ENCODE peak calls at places on chromosomes 11 and 22, in six cellular contexts. One of them, this sample, is unnamed.

GRCh38 chr22:21735198-21736083 is at the start of gene YPEL1:
- DNase-seq in Right ventricle myocardium superior: peak
- DNase-seq in memory B cell: peak
- DNase-seq in head of caudate nucleus: peak
- DNase-seq in adipocyte: peak
- DNase-seq in left cardiac atrium: peak
- DNase-seq in this sample: peak

GRCh38 chr11:85076535-85077330 is 550.4 kb downstream of the DLG2 start:
- DNase-seq in Right ventricle myocardium superior: no peak
- DNase-seq in memory B cell: no peak
- DNase-seq in head of caudate nucleus: no peak
- DNase-seq in adipocyte: peak
- DNase-seq in left cardiac atrium: no peak
- DNase-seq in this sample: no peak

GRCh38 chr11:123800041-123800440 is 6.1 kb downstream of the OR6M1 start:
- DNase-seq in Right ventricle myocardium superior: no peak
- DNase-seq in memory B cell: no peak
- DNase-seq in head of caudate nucleus: no peak
- DNase-seq in adipocyte: no peak
- DNase-seq in left cardiac atrium: no peak
- DNase-seq in this sample: no peak

GRCh38 chr11:121134758-121135312 is 33.8 kb downstream of the TECTA start:
- DNase-seq in Right ventricle myocardium superior: no peak
- DNase-seq in memory B cell: no peak
- DNase-seq in head of caudate nucleus: no peak
- DNase-seq in adipocyte: no peak
- DNase-seq in left cardiac atrium: peak
- DNase-seq in this sample: no peak

GRCh38 chr11:72238492-72239295 is 5.3 kb downstream of the PHOX2A start:
- DNase-seq in Right ventricle myocardium superior: no peak
- DNase-seq in memory B cell: no peak
- DNase-seq in head of caudate nucleus: peak
- DNase-seq in adipocyte: no peak
- DNase-seq in left cardiac atrium: no peak
- DNase-seq in this sample: no peak

GRCh38 chr11:61429346-61429690 is 457 bp downstream of the CPSF7 start:
- DNase-seq in Right ventricle myocardium superior: peak
- DNase-seq in memory B cell: no peak
- DNase-seq in head of caudate nucleus: peak
- DNase-seq in adipocyte: peak
- DNase-seq in left cardiac atrium: peak
- DNase-seq in this sample: peak

GRCh38 chr11:95593101-95593500 is 196.5 kb downstream of the FAM76B start:
- DNase-seq in Right ventricle myocardium superior: peak
- DNase-seq in memory B cell: no peak
- DNase-seq in head of caudate nucleus: no peak
- DNase-seq in adipocyte: peak
- DNase-seq in left cardiac atrium: no peak
- DNase-seq in this sample: no peak

GRCh38 chr11:6604081-6604626 is 580 bp downstream of the ILK start:
- DNase-seq in Right ventricle myocardium superior: peak
- DNase-seq in memory B cell: peak
- DNase-seq in head of caudate nucleus: peak
- DNase-seq in adipocyte: peak
- DNase-seq in left cardiac atrium: peak
- DNase-seq in this sample: peak

GRCh38 chr11:104661481-104661880 is 236.8 kb downstream of the CASP12 start:
- DNase-seq in Right ventricle myocardium superior: no peak
- DNase-seq in memory B cell: no peak
- DNase-seq in head of caudate nucleus: no peak
- DNase-seq in adipocyte: no peak
- DNase-seq in left cardiac atrium: no peak
- DNase-seq in this sample: no peak

GRCh38 chr22:40363059-40363458 is 7.3 kb upstream of the SGSM3 start:
- DNase-seq in Right ventricle myocardium superior: no peak
- DNase-seq in memory B cell: no peak
- DNase-seq in head of caudate nucleus: no peak
- DNase-seq in adipocyte: peak
- DNase-seq in left cardiac atrium: no peak
- DNase-seq in this sample: no peak

GRCh38 chr11:1072116-1072820 is 2.4 kb upstream of the MUC2 start:
- DNase-seq in Right ventricle myocardium superior: peak
- DNase-seq in memory B cell: no peak
- DNase-seq in head of caudate nucleus: peak
- DNase-seq in adipocyte: peak
- DNase-seq in left cardiac atrium: peak
- DNase-seq in this sample: no peak

GRCh38 chr22:26894362-26894761 is 237.0 kb downstream of the MIAT start:
- DNase-seq in Right ventricle myocardium superior: no peak
- DNase-seq in memory B cell: no peak
- DNase-seq in head of caudate nucleus: no peak
- DNase-seq in adipocyte: peak
- DNase-seq in left cardiac atrium: no peak
- DNase-seq in this sample: no peak

GRCh38 chr11:18046116-18046777 is at the start of gene TPH1:
- DNase-seq in Right ventricle myocardium superior: peak
- DNase-seq in memory B cell: no peak
- DNase-seq in head of caudate nucleus: no peak
- DNase-seq in adipocyte: peak
- DNase-seq in left cardiac atrium: peak
- DNase-seq in this sample: peak

GRCh38 chr11:130892847-130893246 is 23.4 kb downstream of the SNX19 start:
- DNase-seq in Right ventricle myocardium superior: no peak
- DNase-seq in memory B cell: no peak
- DNase-seq in head of caudate nucleus: no peak
- DNase-seq in adipocyte: no peak
- DNase-seq in left cardiac atrium: no peak
- DNase-seq in this sample: no peak

GRCh38 chr11:10488581-10489443 is 33.7 kb downstream of the AMPD3 start:
- DNase-seq in Right ventricle myocardium superior: no peak
- DNase-seq in memory B cell: peak
- DNase-seq in head of caudate nucleus: no peak
- DNase-seq in adipocyte: no peak
- DNase-seq in left cardiac atrium: no peak
- DNase-seq in this sample: peak

GRCh38 chr22:27086728-27087450 is 429.5 kb downstream of the MIAT start:
- DNase-seq in Right ventricle myocardium superior: no peak
- DNase-seq in memory B cell: no peak
- DNase-seq in head of caudate nucleus: no peak
- DNase-seq in adipocyte: no peak
- DNase-seq in left cardiac atrium: no peak
- DNase-seq in this sample: no peak

GRCh38 chr11:74141908-74142307 is 28.9 kb downstream of the C2CD3 start:
- DNase-seq in Right ventricle myocardium superior: no peak
- DNase-seq in memory B cell: no peak
- DNase-seq in head of caudate nucleus: no peak
- DNase-seq in adipocyte: no peak
- DNase-seq in left cardiac atrium: no peak
- DNase-seq in this sample: no peak

GRCh38 chr11:111585371-111585770 is 16.9 kb upstream of the SIK2 start:
- DNase-seq in Right ventricle myocardium superior: no peak
- DNase-seq in memory B cell: no peak
- DNase-seq in head of caudate nucleus: no peak
- DNase-seq in adipocyte: peak
- DNase-seq in left cardiac atrium: no peak
- DNase-seq in this sample: no peak